ENCODE peak calls at places on chromosome 1, in five cellular contexts. W is AG08396; F is effector CD4-positive, alpha-beta T cell; A is GM19239; U is spleen. J is an unnamed sample.

GRCh38 chr1:53071167-53071865 is 9.3 kb downstream of the PODN start:
- DNase-seq in A (no peak), U (peak), F (no peak), W (no peak), J (peak)

GRCh38 chr1:183218981-183219621 is 33.0 kb downstream of the LAMC2 start:
- DNase-seq in F (no peak), U (peak), W (no peak), A (no peak), J (no peak)

GRCh38 chr1:175599212-175599681 is 144.1 kb downstream of the TNR start:
- DNase-seq in W (no peak), A (no peak), F (no peak), U (peak), J (no peak)

GRCh38 chr1:156115514-156116374 is 1.2 kb downstream of the LMNA start:
- DNase-seq in W (no peak), A (no peak), U (no peak), F (no peak), J (no peak)

GRCh38 chr1:95197616-95198252 is 36.3 kb upstream of the RWDD3 start:
- DNase-seq in A (no peak), U (no peak), W (peak), F (no peak), J (no peak)

GRCh38 chr1:163168053-163168452 is 34.7 kb downstream of the RGS5 start:
- DNase-seq in U (no peak), A (no peak), F (no peak), W (peak), J (no peak)

GRCh38 chr1:113168946-113169345 is 95.9 kb downstream of the LRIG2 start:
- DNase-seq in W (no peak), U (no peak), F (no peak), A (no peak), J (no peak)

GRCh38 chr1:181936768-181937581 is 124.5 kb downstream of the ZNF648 start:
- DNase-seq in F (no peak), U (no peak), A (peak), W (no peak), J (peak)

GRCh38 chr1:152159144-152159543 is at the start of gene RPTN:
- DNase-seq in U (no peak), F (no peak), W (no peak), A (no peak), J (no peak)

GRCh38 chr1:112618721-112619517 is at the start of gene ST7L:
- DNase-seq in A (no peak), W (peak), F (peak), U (peak), J (no peak)

GRCh38 chr1:159211331-159212136 is 6.9 kb downstream of the ACKR1 start:
- DNase-seq in U (peak), W (peak), A (peak), F (peak), J (no peak)

GRCh38 chr1:157170677-157171515 is 32.7 kb upstream of the ETV3 start:
- DNase-seq in U (no peak), F (peak), A (no peak), W (no peak), J (no peak)

GRCh38 chr1:18527921-18528320 is 47.2 kb downstream of the KLHDC7A start:
- DNase-seq in W (no peak), A (no peak), U (no peak), F (no peak), J (no peak)

GRCh38 chr1:30749691-30750583 is 7.6 kb downstream of the LAPTM5 start:
- DNase-seq in A (no peak), F (peak), W (no peak), U (peak), J (no peak)

GRCh38 chr1:184212649-184213314 is 161.3 kb downstream of the TSEN15 start:
- DNase-seq in F (no peak), W (peak), A (no peak), U (no peak), J (no peak)

GRCh38 chr1:206690516-206690915 is 5.8 kb downstream of the MAPKAPK2 start:
- DNase-seq in W (no peak), F (no peak), A (no peak), U (no peak), J (no peak)

GRCh38 chr1:83559090-83559489 is 439.8 kb downstream of the TTLL7 start:
- DNase-seq in F (no peak), A (no peak), U (no peak), W (no peak), J (no peak)

GRCh38 chr1:66788231-66788939 is 12.7 kb downstream of the INSL5 start:
- DNase-seq in W (no peak), U (no peak), F (peak), A (no peak), J (no peak)

GRCh38 chr1:1777950-1778826 is at the start of gene NADK:
- DNase-seq in A (peak), W (peak), U (peak), F (peak), J (peak)

J was measured in GM12891.